ENCODE peak calls at places on chromosomes 2 and 18, in five cellular contexts. U is ovary, P is GM10248, Q is stromal cell of bone marrow, H is upper lobe of right lung. M is an unnamed sample.

GRCh38 chr18:9868857-9869712 is 16.7 kb upstream of the TXNDC2 start:
- DNase-seq in H (no peak), U (no peak), P (no peak), Q (no peak), M (no peak)

GRCh38 chr2:181678744-181679543 is 1.4 kb downstream of the NEUROD1 start:
- DNase-seq in U (no peak), H (no peak), Q (no peak), P (no peak), M (no peak)

GRCh38 chr2:182668671-182669070 is 47.4 kb upstream of the DNAJC10 start:
- DNase-seq in P (no peak), Q (no peak), U (no peak), H (no peak), M (no peak)

GRCh38 chr18:79964330-79965118 is at the start of gene HSBP1L1:
- DNase-seq in P (peak), Q (no peak), H (peak), U (peak), M (peak)

GRCh38 chr2:105814291-105814940 is 69.7 kb downstream of the NCK2 start:
- DNase-seq in P (no peak), U (no peak), Q (peak), H (no peak), M (no peak)

GRCh38 chr2:145258903-145259579 is 739.1 kb upstream of the ZEB2 start:
- DNase-seq in Q (peak), U (no peak), H (no peak), P (no peak), M (no peak)

GRCh38 chr2:203811491-203812221 is 55.9 kb upstream of the CTLA4 start:
- DNase-seq in Q (peak), U (no peak), H (peak), P (no peak), M (no peak)

GRCh38 chr2:157155992-157156391 is 101.5 kb upstream of the GALNT5 start:
- DNase-seq in U (no peak), P (no peak), H (no peak), Q (no peak), M (no peak)

GRCh38 chr18:51580580-51580979 is 383.1 kb upstream of the MEX3C start:
- DNase-seq in H (no peak), Q (no peak), P (no peak), U (no peak), M (no peak)

GRCh38 chr2:96117701-96118588 is 1.6 kb upstream of the ADRA2B start:
- DNase-seq in P (no peak), H (peak), Q (no peak), U (peak), M (no peak)

GRCh38 chr2:195498839-195499490 is 158.1 kb upstream of the SLC39A10 start:
- DNase-seq in U (no peak), P (no peak), H (no peak), Q (peak), M (no peak)